ENCODE peak calls at places on chromosome 21, in seven cellular contexts. D, Q, K, I, B, T and E are unnamed samples.

GRCh38 chr21:43953028-43953427 is 59.1 kb upstream of the TRAPPC10 start:
- DNase-seq in D (no peak), Q (peak; percentile 63), K (no peak), I (no peak), B (no peak), T (no peak), E (no peak)

GRCh38 chr21:32712043-32712442 is 15.8 kb downstream of the SYNJ1 start:
- DNase-seq in D (peak; percentile 29), Q (no peak), K (no peak), I (no peak), B (no peak), T (no peak), E (no peak)

GRCh38 chr21:37157938-37158337 is 84.9 kb downstream of the TTC3 start:
- DNase-seq in D (no peak), Q (no peak), K (no peak), I (no peak), B (no peak), T (no peak), E (no peak)

GRCh38 chr21:30880914-30881313 is 466 bp downstream of the KRTAP11-1 start:
- DNase-seq in D (no peak), Q (no peak), K (no peak), I (no peak), B (no peak), T (no peak), E (no peak)

GRCh38 chr21:45709127-45709526 is 65.6 kb downstream of the PCBP3 start:
- DNase-seq in D (no peak), Q (no peak), K (no peak), I (no peak), B (no peak), T (no peak), E (no peak)

GRCh38 chr21:38852278-38852677 is 46.5 kb downstream of the ETS2 start:
- DNase-seq in D (no peak), Q (no peak), K (no peak), I (no peak), B (no peak), T (no peak), E (no peak)

GRCh38 chr21:33046455-33046854 is 20.7 kb downstream of the OLIG2 start:
- DNase-seq in D (no peak), Q (no peak), K (no peak), I (no peak), B (no peak), T (no peak), E (no peak)

GRCh38 chr21:14734191-14734590 is 188.1 kb upstream of the SAMSN1 start:
- DNase-seq in D (no peak), Q (no peak), K (no peak), I (no peak), B (no peak), T (no peak), E (no peak)

GRCh38 chr21:25647632-25648031 is 8.6 kb downstream of the JAM2 start:
- DNase-seq in D (no peak), Q (no peak), K (no peak), I (no peak), B (no peak), T (no peak), E (no peak)

GRCh38 chr21:45439171-45439872 is 34.4 kb downstream of the COL18A1 start:
- DNase-seq in D (peak; percentile 89), Q (peak; percentile 88), K (peak; percentile 77), I (peak; percentile 48), B (peak; percentile 6), T (peak; percentile 82), E (peak; percentile 79)